ENCODE peak calls at places on chromosomes 5 and 9, in seven cellular contexts. One of them, this sample, is unnamed.
A peak's percentile ranks its signal among the peaks of the same experiment; 100 is the strongest.

GRCh38 chr9:86207193-86207592 is 52.3 kb downstream of the C9orf153 start:
- DNase-seq in substantia nigra: no peak
- DNase-seq in stimulated activated CD4-positive, alpha-beta T cell treated with anti-CD3 and anti-CD28 coated beads, Interleukin-2, amount 100 ng/mL, for 48 hours: no peak
- DNase-seq in NAMALWA: no peak
- DNase-seq in dorsolateral prefrontal cortex: no peak
- DNase-seq in kidney tubule cell: no peak
- DNase-seq in C1 segment of cervical spinal cord: no peak
- DNase-seq in this sample: no peak

GRCh38 chr9:2159521-2160417 is 144.6 kb downstream of the SMARCA2 start:
- DNase-seq in substantia nigra: peak; percentile 22
- DNase-seq in NAMALWA: peak; percentile 61
- DNase-seq in stimulated activated CD4-positive, alpha-beta T cell treated with anti-CD3 and anti-CD28 coated beads, Interleukin-2, amount 100 ng/mL, for 48 hours: no peak
- DNase-seq in C1 segment of cervical spinal cord: no peak
- DNase-seq in kidney tubule cell: peak; percentile 26
- DNase-seq in dorsolateral prefrontal cortex: no peak
- DNase-seq in this sample: peak; percentile 29

GRCh38 chr5:119028575-119028974 is 40.2 kb upstream of the DTWD2 start:
- DNase-seq in kidney tubule cell: no peak
- DNase-seq in NAMALWA: no peak
- DNase-seq in substantia nigra: no peak
- DNase-seq in dorsolateral prefrontal cortex: no peak
- DNase-seq in C1 segment of cervical spinal cord: no peak
- DNase-seq in stimulated activated CD4-positive, alpha-beta T cell treated with anti-CD3 and anti-CD28 coated beads, Interleukin-2, amount 100 ng/mL, for 48 hours: no peak
- DNase-seq in this sample: no peak

GRCh38 chr5:135952683-135953082 is 2.1 kb downstream of the LECT2 start:
- DNase-seq in C1 segment of cervical spinal cord: no peak
- DNase-seq in NAMALWA: no peak
- DNase-seq in substantia nigra: no peak
- DNase-seq in dorsolateral prefrontal cortex: no peak
- DNase-seq in stimulated activated CD4-positive, alpha-beta T cell treated with anti-CD3 and anti-CD28 coated beads, Interleukin-2, amount 100 ng/mL, for 48 hours: no peak
- DNase-seq in kidney tubule cell: no peak
- DNase-seq in this sample: no peak

GRCh38 chr9:126147186-126147585 is 179.4 kb upstream of the MVB12B start:
- DNase-seq in kidney tubule cell: no peak
- DNase-seq in NAMALWA: no peak
- DNase-seq in stimulated activated CD4-positive, alpha-beta T cell treated with anti-CD3 and anti-CD28 coated beads, Interleukin-2, amount 100 ng/mL, for 48 hours: no peak
- DNase-seq in dorsolateral prefrontal cortex: no peak
- DNase-seq in substantia nigra: no peak
- DNase-seq in C1 segment of cervical spinal cord: no peak
- DNase-seq in this sample: no peak

GRCh38 chr5:128225245-128226030 is 141.9 kb downstream of the SLC12A2 start:
- DNase-seq in kidney tubule cell: peak; percentile 27
- DNase-seq in NAMALWA: no peak
- DNase-seq in substantia nigra: no peak
- DNase-seq in stimulated activated CD4-positive, alpha-beta T cell treated with anti-CD3 and anti-CD28 coated beads, Interleukin-2, amount 100 ng/mL, for 48 hours: no peak
- DNase-seq in dorsolateral prefrontal cortex: no peak
- DNase-seq in C1 segment of cervical spinal cord: no peak
- DNase-seq in this sample: no peak

GRCh38 chr9:101601904-101602765 is 7.4 kb upstream of the PPP3R2 start:
- DNase-seq in kidney tubule cell: peak; percentile 53
- DNase-seq in substantia nigra: no peak
- DNase-seq in dorsolateral prefrontal cortex: no peak
- DNase-seq in NAMALWA: peak; percentile 67
- DNase-seq in stimulated activated CD4-positive, alpha-beta T cell treated with anti-CD3 and anti-CD28 coated beads, Interleukin-2, amount 100 ng/mL, for 48 hours: no peak
- DNase-seq in C1 segment of cervical spinal cord: no peak
- DNase-seq in this sample: peak; percentile 44

GRCh38 chr5:72955143-72955767 is 586 bp upstream of the FCHO2 start:
- DNase-seq in C1 segment of cervical spinal cord: no peak
- DNase-seq in substantia nigra: no peak
- DNase-seq in NAMALWA: no peak
- DNase-seq in stimulated activated CD4-positive, alpha-beta T cell treated with anti-CD3 and anti-CD28 coated beads, Interleukin-2, amount 100 ng/mL, for 48 hours: no peak
- DNase-seq in kidney tubule cell: no peak
- DNase-seq in dorsolateral prefrontal cortex: no peak
- DNase-seq in this sample: no peak

GRCh38 chr9:123550012-123550411 is 194.0 kb downstream of the CRB2 start:
- DNase-seq in stimulated activated CD4-positive, alpha-beta T cell treated with anti-CD3 and anti-CD28 coated beads, Interleukin-2, amount 100 ng/mL, for 48 hours: no peak
- DNase-seq in C1 segment of cervical spinal cord: no peak
- DNase-seq in dorsolateral prefrontal cortex: no peak
- DNase-seq in NAMALWA: no peak
- DNase-seq in kidney tubule cell: peak; percentile 2
- DNase-seq in substantia nigra: no peak
- DNase-seq in this sample: no peak

GRCh38 chr9:114004221-114004716 is 73.8 kb downstream of the AMBP start:
- DNase-seq in dorsolateral prefrontal cortex: peak; percentile 54
- DNase-seq in kidney tubule cell: no peak
- DNase-seq in substantia nigra: peak; percentile 25
- DNase-seq in C1 segment of cervical spinal cord: no peak
- DNase-seq in stimulated activated CD4-positive, alpha-beta T cell treated with anti-CD3 and anti-CD28 coated beads, Interleukin-2, amount 100 ng/mL, for 48 hours: no peak
- DNase-seq in NAMALWA: no peak
- DNase-seq in this sample: peak; percentile 71